ENCODE peak calls at places on chromosomes 5 and 9, in nine cellular contexts. One of them, this sample, is unnamed.

GRCh38 chr5:124692950-124693349 is 53.5 kb downstream of the ZNF608 start:
- DNase-seq in neuronal stem cell: no peak
- DNase-seq in MM.1S: no peak
- DNase-seq in colonic mucosa: no peak
- DNase-seq in NT2/D1: no peak
- DNase-seq in IMR-90: no peak
- DNase-seq in HCT116: no peak
- DNase-seq in SK-N-SH: no peak
- DNase-seq in trophoblast cell: no peak
- DNase-seq in this sample: no peak

GRCh38 chr9:93397664-93398381 is 53.7 kb upstream of the FAM120A start:
- DNase-seq in neuronal stem cell: no peak
- DNase-seq in MM.1S: no peak
- DNase-seq in colonic mucosa: no peak
- DNase-seq in NT2/D1: no peak
- DNase-seq in IMR-90: peak; percentile 32
- DNase-seq in HCT116: no peak
- DNase-seq in SK-N-SH: no peak
- DNase-seq in trophoblast cell: no peak
- DNase-seq in this sample: no peak

GRCh38 chr5:158802941-158803341 is 296.8 kb downstream of the EBF1 start:
- DNase-seq in neuronal stem cell: no peak
- DNase-seq in MM.1S: no peak
- DNase-seq in colonic mucosa: no peak
- DNase-seq in NT2/D1: no peak
- DNase-seq in IMR-90: peak; percentile 3
- DNase-seq in HCT116: no peak
- DNase-seq in SK-N-SH: no peak
- DNase-seq in trophoblast cell: no peak
- DNase-seq in this sample: no peak

GRCh38 chr9:97807681-97808080 is 45.3 kb upstream of the FOXE1 start:
- DNase-seq in neuronal stem cell: no peak
- DNase-seq in MM.1S: no peak
- DNase-seq in colonic mucosa: no peak
- DNase-seq in NT2/D1: no peak
- DNase-seq in IMR-90: no peak
- DNase-seq in HCT116: no peak
- DNase-seq in SK-N-SH: no peak
- DNase-seq in trophoblast cell: no peak
- DNase-seq in this sample: no peak

GRCh38 chr9:129318121-129319075 is 140.3 kb upstream of the IER5L start:
- DNase-seq in neuronal stem cell: no peak
- DNase-seq in MM.1S: no peak
- DNase-seq in colonic mucosa: peak; percentile 21
- DNase-seq in NT2/D1: no peak
- DNase-seq in IMR-90: no peak
- DNase-seq in HCT116: no peak
- DNase-seq in SK-N-SH: no peak
- DNase-seq in trophoblast cell: peak; percentile 93
- DNase-seq in this sample: no peak

GRCh38 chr5:74934949-74935751 is 69.0 kb upstream of the FAM169A start:
- DNase-seq in neuronal stem cell: no peak
- DNase-seq in MM.1S: no peak
- DNase-seq in colonic mucosa: no peak
- DNase-seq in NT2/D1: no peak
- DNase-seq in IMR-90: peak; percentile 50
- DNase-seq in HCT116: peak; percentile 38
- DNase-seq in SK-N-SH: no peak
- DNase-seq in trophoblast cell: no peak
- DNase-seq in this sample: peak; percentile 52

GRCh38 chr5:57493034-57493433 is 10.4 kb upstream of the ACTBL2 start:
- DNase-seq in neuronal stem cell: no peak
- DNase-seq in MM.1S: no peak
- DNase-seq in colonic mucosa: no peak
- DNase-seq in NT2/D1: no peak
- DNase-seq in IMR-90: no peak
- DNase-seq in HCT116: no peak
- DNase-seq in SK-N-SH: no peak
- DNase-seq in trophoblast cell: no peak
- DNase-seq in this sample: no peak

GRCh38 chr9:6869081-6869948 is 111.5 kb downstream of the KDM4C start:
- DNase-seq in neuronal stem cell: no peak
- DNase-seq in MM.1S: no peak
- DNase-seq in colonic mucosa: no peak
- DNase-seq in NT2/D1: peak; percentile 20
- DNase-seq in IMR-90: no peak
- DNase-seq in HCT116: no peak
- DNase-seq in SK-N-SH: peak; percentile 57
- DNase-seq in trophoblast cell: no peak
- DNase-seq in this sample: no peak

DNA sequence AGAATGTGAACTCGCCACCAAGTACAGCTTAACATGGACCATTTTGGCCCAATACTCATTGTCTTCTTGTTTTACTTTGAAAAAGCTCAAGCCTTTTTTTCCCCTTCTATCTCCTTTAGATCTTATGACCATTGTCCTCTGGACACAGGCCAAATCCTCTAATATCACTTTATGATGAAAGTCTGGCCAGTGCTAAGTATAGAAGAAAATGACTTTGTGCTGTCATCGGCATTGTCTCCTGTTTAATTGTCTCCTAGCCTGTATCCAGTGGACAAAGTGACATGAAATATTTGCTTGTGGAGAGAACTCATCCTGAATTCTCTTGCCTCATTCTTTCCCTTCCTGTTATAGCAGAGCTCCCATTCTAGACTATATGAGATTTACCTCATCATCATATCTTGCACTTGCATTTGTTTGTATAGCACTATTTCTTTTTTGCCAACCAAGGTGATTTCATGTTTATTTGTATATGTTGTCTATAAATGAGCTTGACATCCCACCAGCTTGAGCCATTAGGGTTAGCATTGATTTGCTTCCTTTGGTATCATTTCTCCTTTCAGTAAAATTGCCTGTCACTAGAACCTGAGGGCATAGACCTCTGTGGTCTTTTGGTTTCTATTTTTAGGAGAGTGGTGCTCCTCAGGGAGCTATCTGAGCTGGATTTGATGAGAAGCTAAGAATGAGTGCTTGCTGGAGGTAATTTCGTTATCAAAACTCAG is 18.8 kb upstream of the TNFAIP8 start:
- DNase-seq in neuronal stem cell: no peak
- DNase-seq in MM.1S: no peak
- DNase-seq in colonic mucosa: no peak
- DNase-seq in NT2/D1: no peak
- DNase-seq in IMR-90: no peak
- DNase-seq in HCT116: no peak
- DNase-seq in SK-N-SH: no peak
- DNase-seq in trophoblast cell: no peak
- DNase-seq in this sample: peak; percentile 84
- H3K9ac ChIP-seq in neuronal stem cell: no peak overlapping the region
- H3K9ac ChIP-seq in MM.1S: peak overlapping the region; percentile 24
- H3K9ac ChIP-seq in colonic mucosa: no peak overlapping the region
- H3K9ac ChIP-seq in NT2/D1: no peak overlapping the region
- H3K9ac ChIP-seq in IMR-90: no peak overlapping the region
- H3K9ac ChIP-seq in HCT116: no peak overlapping the region
- H3K9ac ChIP-seq in SK-N-SH: no peak overlapping the region
- H3K9ac ChIP-seq in trophoblast cell: no peak overlapping the region
- H3K9ac ChIP-seq in this sample: no peak overlapping the region

DNA sequence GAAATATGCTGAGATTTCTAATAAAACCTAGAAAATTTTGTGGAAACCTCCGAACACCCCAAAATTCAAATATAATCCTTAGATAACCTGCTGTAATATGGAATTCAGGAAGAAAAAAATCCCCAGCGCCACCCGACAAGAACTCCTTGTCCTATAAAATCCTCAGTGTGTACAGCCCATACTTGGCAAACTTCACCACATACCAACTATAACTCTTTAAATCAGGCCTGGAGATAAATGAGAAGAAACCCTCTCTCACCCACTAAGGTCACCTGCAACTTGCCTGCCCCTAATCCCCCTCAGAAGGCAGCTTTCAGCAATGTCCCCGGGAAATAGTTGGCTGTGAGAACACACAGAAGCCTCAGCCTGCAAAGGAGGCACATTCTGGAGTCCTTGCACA is 90.5 kb downstream of the SH3TC2 start:
- DNase-seq in neuronal stem cell: no peak
- DNase-seq in MM.1S: no peak
- DNase-seq in colonic mucosa: no peak
- DNase-seq in NT2/D1: no peak
- DNase-seq in IMR-90: no peak
- DNase-seq in HCT116: no peak
- DNase-seq in SK-N-SH: no peak
- DNase-seq in trophoblast cell: no peak
- DNase-seq in this sample: no peak
- H3K9ac ChIP-seq in neuronal stem cell: no peak overlapping the region
- H3K9ac ChIP-seq in MM.1S: no peak overlapping the region
- H3K9ac ChIP-seq in colonic mucosa: no peak overlapping the region
- H3K9ac ChIP-seq in NT2/D1: no peak overlapping the region
- H3K9ac ChIP-seq in IMR-90: no peak overlapping the region
- H3K9ac ChIP-seq in HCT116: peak overlapping the region; percentile 53
- H3K9ac ChIP-seq in SK-N-SH: peak overlapping the region; percentile 51
- H3K9ac ChIP-seq in trophoblast cell: no peak overlapping the region
- H3K9ac ChIP-seq in this sample: no peak overlapping the region

GRCh38 chr9:123269316-123269715 is 930 bp upstream of the STRBP start:
- DNase-seq in neuronal stem cell: no peak
- DNase-seq in MM.1S: no peak
- DNase-seq in colonic mucosa: no peak
- DNase-seq in NT2/D1: no peak
- DNase-seq in IMR-90: no peak
- DNase-seq in HCT116: no peak
- DNase-seq in SK-N-SH: no peak
- DNase-seq in trophoblast cell: no peak
- DNase-seq in this sample: no peak
- H3K9ac ChIP-seq in neuronal stem cell: no peak overlapping the region
- H3K9ac ChIP-seq in MM.1S: peak overlapping the region; percentile 65
- H3K9ac ChIP-seq in colonic mucosa: peak overlapping the region; percentile 71
- H3K9ac ChIP-seq in NT2/D1: peak overlapping the region; percentile 74
- H3K9ac ChIP-seq in IMR-90: no peak overlapping the region
- H3K9ac ChIP-seq in HCT116: peak overlapping the region; percentile 34
- H3K9ac ChIP-seq in SK-N-SH: no peak overlapping the region
- H3K9ac ChIP-seq in trophoblast cell: no peak overlapping the region
- H3K9ac ChIP-seq in this sample: peak overlapping the region; percentile 76

DNA sequence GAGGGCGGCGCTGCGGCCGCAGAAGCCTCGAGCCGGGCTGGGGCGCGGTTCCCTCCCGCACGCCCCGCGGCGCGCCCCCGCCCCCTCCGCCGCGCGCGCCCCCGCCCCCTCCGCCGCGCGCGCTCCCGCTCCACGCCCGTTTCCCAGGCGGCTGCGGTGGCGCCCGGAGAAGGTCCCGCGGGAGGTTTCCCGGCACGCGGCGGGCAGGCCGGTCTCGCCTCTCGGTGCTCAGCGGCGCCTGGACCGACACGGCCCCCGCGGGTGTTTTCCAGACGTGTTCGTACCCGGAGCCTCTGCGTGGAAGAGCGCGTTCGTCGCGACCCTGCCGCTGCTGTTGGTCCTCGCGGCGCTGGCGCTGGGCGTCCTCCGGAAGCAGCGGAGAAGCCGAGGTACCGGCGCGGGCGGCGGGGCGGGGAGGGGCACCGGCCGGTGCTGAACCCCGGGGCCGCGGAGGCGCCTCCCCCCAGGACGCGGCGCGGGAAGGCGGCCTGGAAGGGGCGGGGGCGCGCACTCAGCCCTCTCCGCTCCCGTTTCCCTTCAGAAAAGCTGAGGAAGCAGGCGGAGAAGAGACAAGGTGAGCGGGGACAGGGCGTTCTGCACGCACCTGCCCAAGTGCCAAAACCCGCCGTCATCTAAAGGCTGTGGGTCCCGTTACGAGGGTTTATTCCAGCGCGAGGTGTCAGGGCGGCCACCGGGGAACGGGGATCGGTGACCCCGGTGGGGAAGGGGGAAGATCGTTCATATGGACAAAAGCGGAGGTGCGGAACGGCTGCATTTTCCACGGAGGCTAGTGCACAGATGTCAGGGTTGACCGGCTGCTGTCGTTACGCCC is 13.1 kb downstream of the BTNL9 start:
- DNase-seq in neuronal stem cell: no peak
- DNase-seq in MM.1S: no peak
- DNase-seq in colonic mucosa: no peak
- DNase-seq in NT2/D1: no peak
- DNase-seq in IMR-90: no peak
- DNase-seq in HCT116: no peak
- DNase-seq in SK-N-SH: peak; percentile 67
- DNase-seq in trophoblast cell: no peak
- DNase-seq in this sample: no peak
- H3K9ac ChIP-seq in neuronal stem cell: peak overlapping the region; percentile 78
- H3K9ac ChIP-seq in MM.1S: no peak overlapping the region
- H3K9ac ChIP-seq in colonic mucosa: no peak overlapping the region
- H3K9ac ChIP-seq in NT2/D1: peak overlapping the region; percentile 72
- H3K9ac ChIP-seq in IMR-90: no peak overlapping the region
- H3K9ac ChIP-seq in HCT116: peak overlapping the region; percentile 56
- H3K9ac ChIP-seq in SK-N-SH: no peak overlapping the region
- H3K9ac ChIP-seq in trophoblast cell: no peak overlapping the region
- H3K9ac ChIP-seq in this sample: no peak overlapping the region

DNA sequence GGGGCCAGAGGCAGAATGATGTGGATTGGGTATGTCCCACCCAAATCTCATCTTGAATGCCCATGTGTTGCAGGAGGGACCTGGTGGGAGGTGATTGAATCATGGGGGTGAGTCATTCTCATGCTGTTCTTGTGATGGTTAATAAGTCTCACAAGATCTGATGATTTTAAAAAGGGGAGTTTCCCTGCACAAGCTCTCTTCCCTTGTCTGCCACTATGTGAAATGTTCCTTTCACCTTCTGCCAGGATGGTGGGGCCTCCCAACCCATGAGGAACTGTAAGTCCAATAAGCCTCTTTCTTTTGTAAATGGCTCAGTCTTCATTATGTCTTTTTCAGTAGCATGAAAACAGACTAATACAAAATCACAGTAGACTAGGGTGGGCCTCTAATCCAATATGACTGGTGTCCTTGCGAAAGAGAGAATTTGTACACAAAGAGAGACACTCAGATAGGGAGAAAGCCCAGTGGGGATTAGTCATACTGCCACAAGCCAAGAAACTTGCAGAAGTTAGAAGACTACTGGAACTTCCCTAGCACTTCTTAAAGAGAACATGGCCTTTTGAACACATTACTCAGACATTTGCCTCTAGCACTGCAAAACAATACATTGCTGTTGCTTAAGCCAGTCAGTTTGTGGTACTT is 68.4 kb downstream of the ANXA1 start:
- DNase-seq in neuronal stem cell: no peak
- DNase-seq in MM.1S: no peak
- DNase-seq in colonic mucosa: no peak
- DNase-seq in NT2/D1: no peak
- DNase-seq in IMR-90: peak; percentile 9
- DNase-seq in HCT116: no peak
- DNase-seq in SK-N-SH: no peak
- DNase-seq in trophoblast cell: peak; percentile 8
- DNase-seq in this sample: no peak
- H3K9ac ChIP-seq in neuronal stem cell: no peak overlapping the region
- H3K9ac ChIP-seq in MM.1S: no peak overlapping the region
- H3K9ac ChIP-seq in colonic mucosa: no peak overlapping the region
- H3K9ac ChIP-seq in NT2/D1: no peak overlapping the region
- H3K9ac ChIP-seq in IMR-90: no peak overlapping the region
- H3K9ac ChIP-seq in HCT116: no peak overlapping the region
- H3K9ac ChIP-seq in SK-N-SH: no peak overlapping the region
- H3K9ac ChIP-seq in trophoblast cell: no peak overlapping the region
- H3K9ac ChIP-seq in this sample: no peak overlapping the region

GRCh38 chr5:120073722-120074121 is 390.4 kb upstream of the PRR16 start:
- DNase-seq in neuronal stem cell: no peak
- DNase-seq in MM.1S: no peak
- DNase-seq in colonic mucosa: no peak
- DNase-seq in NT2/D1: no peak
- DNase-seq in IMR-90: no peak
- DNase-seq in HCT116: no peak
- DNase-seq in SK-N-SH: peak; percentile 40
- DNase-seq in trophoblast cell: no peak
- DNase-seq in this sample: no peak
- H3K9ac ChIP-seq in neuronal stem cell: no peak overlapping the region
- H3K9ac ChIP-seq in MM.1S: no peak overlapping the region
- H3K9ac ChIP-seq in colonic mucosa: no peak overlapping the region
- H3K9ac ChIP-seq in NT2/D1: no peak overlapping the region
- H3K9ac ChIP-seq in IMR-90: no peak overlapping the region
- H3K9ac ChIP-seq in HCT116: no peak overlapping the region
- H3K9ac ChIP-seq in SK-N-SH: no peak overlapping the region
- H3K9ac ChIP-seq in trophoblast cell: no peak overlapping the region
- H3K9ac ChIP-seq in this sample: no peak overlapping the region

This sample was measured in Karpas-422.